ENCODE peak calls at places on chromosomes 7 and 10, in five cellular contexts. W is natural killer cell treated with Interleukin-12 subunit alpha and Interleukin-12 subunit beta and Interleukin-15 and Interleukin-18, amount 100 ng/mL, for 72 hours; L is activated CD4-positive, alpha-beta T cell treated with anti-CD3 and anti-CD28 coated beads, Interleukin-2, amount 50 U/mL, for 1 hour; C is fibroblast of the conjunctiva; R is stimulated activated CD8-positive, alpha-beta memory T cell treated with anti-CD3 and anti-CD28 coated beads, Interleukin-15, amount 100 ng/mL, for 1 hour. D is an unnamed sample.

GRCh38 chr7:97001221-97001620 is 4.1 kb upstream of the DLX6 start:
- DNase-seq in W (no peak), L (no peak), C (no peak), R (no peak), D (no peak)

GRCh38 chr10:91313761-91314520 is 93.5 kb downstream of the PCGF5 start:
- DNase-seq in W (no peak), L (no peak), C (peak; percentile 75), R (no peak), D (peak; percentile 51)

GRCh38 chr7:98286093-98286525 is 4.6 kb downstream of the BRI3 start:
- DNase-seq in W (no peak), L (no peak), C (peak; percentile 29), R (no peak), D (no peak)

GRCh38 chr7:570801-571070 is 51.1 kb upstream of the PDGFA start:
- DNase-seq in W (no peak), L (no peak), C (no peak), R (no peak), D (no peak)

GRCh38 chr7:11193131-11193867 is 219.6 kb downstream of the PHF14 start:
- DNase-seq in W (no peak), L (no peak), C (peak; percentile 68), R (no peak), D (no peak)

GRCh38 chr10:64118736-64119135 is 597.5 kb downstream of the REEP3 start:
- DNase-seq in W (no peak), L (no peak), C (no peak), R (no peak), D (no peak)

GRCh38 chr7:102991540-102992214 is 78.9 kb downstream of the LRRC17 start:
- DNase-seq in W (no peak), L (no peak), C (peak; percentile 88), R (no peak), D (no peak)

GRCh38 chr7:44394112-44394447 is 68.7 kb upstream of the CAMK2B start:
- DNase-seq in W (peak; percentile 23), L (no peak), C (no peak), R (no peak), D (no peak)

GRCh38 chr10:11612004-11613001 is 853 bp upstream of the USP6NL start:
- DNase-seq in W (no peak), L (no peak), C (no peak), R (no peak), D (peak; percentile 35)

GRCh38 chr7:37411444-37412034 is 37.1 kb downstream of the ELMO1 start:
- DNase-seq in W (no peak), L (no peak), C (no peak), R (no peak), D (peak; percentile 32)

GRCh38 chr10:119693262-119693957 is 32.4 kb upstream of the INPP5F start:
- DNase-seq in W (peak; percentile 86), L (no peak), C (no peak), R (no peak), D (no peak)

GRCh38 chr7:84153005-84153404 is 41.6 kb downstream of the SEMA3A start:
- DNase-seq in W (no peak), L (no peak), C (no peak), R (no peak), D (no peak)

GRCh38 chr10:24463683-24464426 is 254.9 kb downstream of the KIAA1217 start:
- DNase-seq in W (no peak), L (no peak), C (no peak), R (no peak), D (no peak)

GRCh38 chr7:151113344-151114150 is 27.3 kb downstream of the AGAP3 start:
- DNase-seq in W (no peak), L (no peak), C (no peak), R (no peak), D (no peak)

GRCh38 chr10:116542007-116542677 is 3.6 kb upstream of the PNLIP start:
- DNase-seq in W (no peak), L (no peak), C (no peak), R (no peak), D (no peak)

GRCh38 chr10:84822926-84823325 is 494.5 kb downstream of the CCSER2 start:
- DNase-seq in W (no peak), L (no peak), C (no peak), R (no peak), D (no peak)

GRCh38 chr10:28951484-28951883 is 274.2 kb downstream of the BAMBI start:
- DNase-seq in W (no peak), L (no peak), C (no peak), R (no peak), D (no peak)